ENCODE peak calls at places on chromosomes 11 and 22, in four cellular contexts. One of them, this sample, is unnamed.

GRCh38 chr11:20342347-20343279 is 20.9 kb upstream of the HTATIP2 start:
- DNase-seq in adrenal gland: no peak
- DNase-seq in transverse colon: no peak
- DNase-seq in HCT116: no peak
- DNase-seq in this sample: peak

GRCh38 chr11:31870609-31871309 is 59.6 kb upstream of the PAX6 start:
- DNase-seq in adrenal gland: peak
- DNase-seq in transverse colon: peak
- DNase-seq in HCT116: peak
- DNase-seq in this sample: peak

GRCh38 chr11:27460571-27460970 is 12.0 kb downstream of the LGR4 start:
- DNase-seq in transverse colon: no peak
- DNase-seq in HCT116: no peak
- DNase-seq in adrenal gland: no peak
- DNase-seq in this sample: no peak

GRCh38 chr11:8291421-8292350 is 28.0 kb upstream of the LMO1 start:
- DNase-seq in HCT116: no peak
- DNase-seq in adrenal gland: no peak
- DNase-seq in transverse colon: no peak
- DNase-seq in this sample: no peak

GRCh38 chr11:83691387-83692088 is 405.4 kb upstream of the CCDC90B start:
- DNase-seq in adrenal gland: no peak
- DNase-seq in transverse colon: no peak
- DNase-seq in HCT116: no peak
- DNase-seq in this sample: peak

GRCh38 chr11:108933630-108934029 is 268.8 kb downstream of the DDX10 start:
- DNase-seq in adrenal gland: no peak
- DNase-seq in transverse colon: no peak
- DNase-seq in HCT116: no peak
- DNase-seq in this sample: no peak

GRCh38 chr11:71372693-71373657 is 75.2 kb downstream of the DHCR7 start:
- DNase-seq in transverse colon: no peak
- DNase-seq in HCT116: peak
- DNase-seq in adrenal gland: no peak
- DNase-seq in this sample: no peak

GRCh38 chr11:888290-889212 is 22.1 kb downstream of the CHID1 start:
- DNase-seq in transverse colon: no peak
- DNase-seq in HCT116: no peak
- DNase-seq in adrenal gland: no peak
- DNase-seq in this sample: no peak

GRCh38 chr11:74860743-74861142 is 88.1 kb downstream of the XRRA1 start:
- DNase-seq in HCT116: no peak
- DNase-seq in adrenal gland: no peak
- DNase-seq in transverse colon: no peak
- DNase-seq in this sample: no peak

GRCh38 chr22:40628354-40629042 is 8.0 kb downstream of the MRTFA start:
- DNase-seq in adrenal gland: no peak
- DNase-seq in HCT116: no peak
- DNase-seq in transverse colon: no peak
- DNase-seq in this sample: no peak

GRCh38 chr11:66877585-66877984 is 20.7 kb downstream of the LRFN4 start:
- DNase-seq in adrenal gland: no peak
- DNase-seq in transverse colon: no peak
- DNase-seq in HCT116: no peak
- DNase-seq in this sample: no peak

GRCh38 chr11:29119691-29120328 is 897.0 kb downstream of the KCNA4 start:
- DNase-seq in HCT116: no peak
- DNase-seq in adrenal gland: no peak
- DNase-seq in transverse colon: no peak
- DNase-seq in this sample: no peak

GRCh38 chr22:41048791-41049717 is 43.3 kb upstream of the EP300 start:
- DNase-seq in HCT116: no peak
- DNase-seq in adrenal gland: peak
- DNase-seq in transverse colon: peak
- DNase-seq in this sample: peak

GRCh38 chr11:23311986-23312940 is 452.0 kb upstream of the CCDC179 start:
- DNase-seq in HCT116: no peak
- DNase-seq in adrenal gland: no peak
- DNase-seq in transverse colon: no peak
- DNase-seq in this sample: no peak

GRCh38 chr11:69468911-69469885 is 12.3 kb upstream of the LINC01488 start:
- DNase-seq in HCT116: no peak
- DNase-seq in adrenal gland: no peak
- DNase-seq in transverse colon: peak
- DNase-seq in this sample: no peak

GRCh38 chr11:61611309-61611708 is 30.4 kb upstream of the SYT7 start:
- DNase-seq in HCT116: no peak
- DNase-seq in adrenal gland: no peak
- DNase-seq in transverse colon: no peak
- DNase-seq in this sample: no peak

GRCh38 chr11:82089426-82089825 is 644.2 kb downstream of the FAM181B start:
- DNase-seq in adrenal gland: no peak
- DNase-seq in HCT116: no peak
- DNase-seq in transverse colon: no peak
- DNase-seq in this sample: no peak
- TF ChIP-seq POLR2A in adrenal gland: no peak
- TF ChIP-seq POLR2A in HCT116: no peak
- TF ChIP-seq POLR2A in transverse colon: no peak
- TF ChIP-seq POLR2A in this sample: no peak

DNA sequence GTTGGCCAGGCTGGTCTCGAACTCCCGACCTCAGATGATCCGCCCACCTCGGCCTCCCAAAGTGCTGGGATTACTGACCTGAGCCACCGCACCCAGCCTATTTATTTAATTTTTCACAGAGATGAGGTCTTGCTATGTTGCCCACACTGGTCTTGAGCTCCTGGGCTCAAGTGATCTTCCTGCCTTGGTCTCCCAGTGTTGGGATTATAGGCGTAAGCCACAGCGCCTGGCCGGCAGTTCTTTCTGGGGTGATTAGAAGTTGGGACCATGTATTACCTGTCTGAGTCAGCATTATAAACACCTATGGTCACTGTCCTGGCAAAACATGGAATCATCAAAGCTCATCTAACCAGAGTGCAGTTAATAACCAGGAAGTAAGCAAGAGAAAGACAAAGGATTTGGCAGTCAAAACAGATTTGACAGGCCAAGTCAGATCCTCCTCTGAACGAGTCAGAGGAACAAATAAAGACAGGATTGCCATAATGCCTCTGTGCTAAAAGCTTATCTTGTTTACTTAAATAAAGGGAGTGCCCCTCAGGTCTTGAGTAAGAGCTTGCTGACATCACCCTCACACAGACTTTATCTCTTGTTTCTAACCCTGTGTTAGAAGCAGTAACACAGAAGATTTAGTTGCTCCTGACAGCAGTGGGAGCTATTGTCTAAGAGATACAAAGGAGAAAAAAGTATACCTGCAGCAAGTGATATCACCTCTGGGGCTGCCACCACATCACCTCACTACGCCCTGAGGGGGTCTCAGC is 3.7 kb downstream of the SERPIND1 start:
- DNase-seq in adrenal gland: peak
- DNase-seq in HCT116: peak
- DNase-seq in transverse colon: peak
- DNase-seq in this sample: no peak
- TF ChIP-seq CTCF in adrenal gland: peak
- TF ChIP-seq CTCF in HCT116: no peak
- TF ChIP-seq CTCF in transverse colon: peak
- TF ChIP-seq CTCF in this sample: no peak

DNA sequence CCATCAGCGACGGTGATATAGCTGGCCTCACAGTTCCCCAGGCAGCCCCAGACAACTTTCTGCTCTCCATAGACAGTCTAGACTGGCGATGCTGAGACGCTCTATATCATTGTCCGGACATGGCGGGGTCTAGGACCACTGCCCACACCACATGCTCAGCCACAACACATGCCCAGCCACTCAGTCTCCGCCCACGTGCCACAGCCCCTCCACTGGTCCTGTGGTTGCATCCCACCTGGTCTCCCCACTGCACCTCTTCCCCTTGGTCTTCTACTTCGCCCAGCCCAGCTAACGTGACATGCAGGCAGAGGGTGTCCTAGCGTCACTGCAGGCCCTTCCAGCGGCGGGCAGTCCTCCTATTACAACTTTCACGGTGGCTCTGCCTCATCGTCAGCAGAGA is 22.9 kb upstream of the YPEL1 start:
- DNase-seq in HCT116: no peak
- DNase-seq in adrenal gland: no peak
- DNase-seq in transverse colon: no peak
- DNase-seq in this sample: no peak
- TF ChIP-seq POLR2A in HCT116: no peak
- TF ChIP-seq POLR2A in adrenal gland: no peak
- TF ChIP-seq POLR2A in transverse colon: no peak
- TF ChIP-seq POLR2A in this sample: no peak

GRCh38 chr11:64007160-64007628 is 21.0 kb downstream of the OTUB1 start:
- DNase-seq in HCT116: no peak
- DNase-seq in transverse colon: no peak
- DNase-seq in adrenal gland: peak
- DNase-seq in this sample: peak
- TF ChIP-seq CTCF in HCT116: no peak
- TF ChIP-seq CTCF in transverse colon: no peak
- TF ChIP-seq CTCF in adrenal gland: no peak
- TF ChIP-seq CTCF in this sample: no peak

DNA sequence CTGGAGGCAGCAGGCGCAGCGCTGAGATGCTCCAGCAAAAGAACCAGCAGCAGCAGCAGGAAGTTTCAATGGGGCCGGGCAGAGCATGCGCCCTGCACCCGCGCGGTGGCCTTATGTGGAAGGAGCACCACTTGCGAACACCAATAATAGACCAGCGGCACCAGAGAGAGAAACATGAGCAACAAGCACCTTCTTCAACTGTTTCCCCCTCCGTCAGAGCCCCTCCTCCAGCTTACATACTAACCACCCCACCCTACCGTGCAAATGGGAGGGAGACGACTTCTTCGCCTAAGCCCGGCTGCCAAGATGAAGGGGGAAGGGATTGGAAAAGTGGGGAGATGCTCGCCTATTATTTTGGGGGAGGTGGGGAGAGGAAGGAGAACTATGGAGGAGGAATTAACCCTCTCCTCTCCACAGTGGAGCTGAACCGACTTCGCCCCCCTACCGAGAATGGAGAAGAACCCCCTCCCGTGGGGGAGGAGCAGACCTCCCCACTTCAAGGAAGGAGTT is 1.1 kb downstream of the RSF1 start:
- DNase-seq in transverse colon: peak
- DNase-seq in adrenal gland: peak
- DNase-seq in HCT116: peak
- DNase-seq in this sample: peak
- TF ChIP-seq POLR2A in transverse colon: peak
- TF ChIP-seq POLR2A in adrenal gland: peak
- TF ChIP-seq POLR2A in HCT116: peak
- TF ChIP-seq POLR2A in this sample: peak

GRCh38 chr11:86264649-86265048 is 20.1 kb downstream of the EED start:
- DNase-seq in HCT116: no peak
- DNase-seq in transverse colon: no peak
- DNase-seq in adrenal gland: no peak
- DNase-seq in this sample: no peak
- TF ChIP-seq CTCF in HCT116: no peak
- TF ChIP-seq CTCF in transverse colon: no peak
- TF ChIP-seq CTCF in adrenal gland: no peak
- TF ChIP-seq CTCF in this sample: no peak

DNA sequence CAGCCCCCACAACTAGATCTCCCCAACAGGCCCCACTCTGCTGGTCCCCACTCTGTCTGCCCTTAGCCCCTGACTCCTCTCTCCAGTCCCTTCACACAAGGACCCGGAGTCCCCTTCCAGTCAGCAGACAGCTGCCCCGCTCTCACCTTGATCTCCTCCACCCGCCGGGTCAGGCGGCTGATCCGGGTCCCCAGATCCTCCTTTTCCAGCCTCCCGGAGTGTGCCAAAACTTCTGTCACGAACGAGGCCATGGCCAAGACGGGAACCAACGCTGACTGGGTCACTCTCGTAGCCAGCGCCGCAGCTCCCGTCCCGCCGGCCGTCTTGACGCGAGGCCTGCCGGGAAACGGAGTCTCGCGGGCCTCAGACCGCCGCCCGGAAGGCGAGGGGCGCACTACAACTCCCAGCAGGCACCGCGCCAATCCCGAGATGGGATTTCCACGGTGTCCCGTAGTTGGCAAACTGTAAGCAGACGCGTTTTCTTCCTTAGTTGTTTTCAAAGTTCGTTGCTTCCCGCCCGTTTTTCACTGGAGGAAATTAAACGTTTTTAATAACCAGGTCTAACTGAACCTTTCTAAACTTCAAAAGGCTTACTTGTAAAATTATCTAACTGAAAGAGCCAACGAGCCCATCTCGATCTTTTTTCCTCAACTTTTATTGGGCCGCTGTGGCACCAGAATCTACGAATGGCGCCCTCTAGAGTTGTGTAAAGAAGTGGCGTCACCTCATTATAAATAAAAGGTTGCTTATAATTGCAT is at the start of gene ZW10:
- DNase-seq in HCT116: peak
- DNase-seq in adrenal gland: peak
- DNase-seq in transverse colon: peak
- DNase-seq in this sample: peak
- TF ChIP-seq POLR2A in HCT116: peak
- TF ChIP-seq POLR2A in adrenal gland: no peak
- TF ChIP-seq POLR2A in transverse colon: peak
- TF ChIP-seq POLR2A in this sample: no peak

GRCh38 chr11:62787005-62787759 is at the start of gene TMEM179B:
- DNase-seq in adrenal gland: peak
- DNase-seq in HCT116: peak
- DNase-seq in transverse colon: peak
- DNase-seq in this sample: peak
- TF ChIP-seq CTCF in adrenal gland: peak
- TF ChIP-seq CTCF in HCT116: no peak
- TF ChIP-seq CTCF in transverse colon: peak
- TF ChIP-seq CTCF in this sample: peak

DNA sequence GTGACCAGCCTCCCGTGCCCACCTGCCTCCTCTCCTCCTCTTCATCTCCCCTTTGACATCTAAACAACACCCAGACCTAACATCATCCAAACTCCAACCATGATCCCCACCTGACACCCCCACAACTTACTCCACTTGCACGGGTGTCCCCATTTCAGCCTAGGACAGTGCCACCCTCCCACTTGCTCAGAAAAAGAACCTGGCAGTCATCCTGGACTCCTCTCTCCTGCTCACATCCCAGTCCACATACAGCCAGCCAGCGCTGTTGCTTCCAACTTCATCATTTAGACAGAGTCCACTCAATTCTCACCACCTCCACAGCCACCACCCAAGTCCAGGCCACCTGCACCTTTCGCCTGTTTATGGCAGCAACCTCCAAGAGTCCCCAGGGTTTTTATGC is 485.7 kb downstream of the MN1 start:
- DNase-seq in transverse colon: no peak
- DNase-seq in adrenal gland: no peak
- DNase-seq in HCT116: no peak
- DNase-seq in this sample: no peak
- TF ChIP-seq POLR2A in transverse colon: no peak
- TF ChIP-seq POLR2A in adrenal gland: no peak
- TF ChIP-seq POLR2A in HCT116: no peak
- TF ChIP-seq POLR2A in this sample: no peak